ENCODE peak calls at places on chromosomes 2 and 18, in ten cellular contexts. Z is HCT116, U is psoas muscle, B is fibroblast of lung, W is left lung, E is PC-9, C is Caco-2, N is heart right ventricle, D is neural progenitor cell, R is hepatocyte. M is an unnamed sample.

GRCh38 chr2:136332436-136333095 is 214.6 kb upstream of the CXCR4 start:
- DNase-seq in R (no peak), E (no peak), Z (no peak), D (no peak), N (no peak), W (no peak), C (no peak), B (no peak), U (no peak), M (no peak)

GRCh38 chr2:233209978-233210680 is 41.3 kb upstream of the ATG16L1 start:
- DNase-seq in B (no peak), Z (no peak), D (no peak), W (no peak), E (no peak), N (no peak), C (no peak), R (no peak), U (no peak), M (peak; percentile 20)

GRCh38 chr2:140947236-140947635 is 1183.6 kb downstream of the LRP1B start:
- DNase-seq in C (no peak), N (no peak), W (no peak), U (no peak), B (no peak), D (no peak), E (no peak), Z (no peak), R (no peak), M (no peak)

GRCh38 chr2:18690342-18690741 is 101.0 kb upstream of the NT5C1B start:
- DNase-seq in R (no peak), N (no peak), W (no peak), E (no peak), B (no peak), C (no peak), Z (peak; percentile 15), U (no peak), D (peak; percentile 64), M (no peak)

GRCh38 chr18:11669948-11670275 is 19.2 kb upstream of the GNAL start:
- DNase-seq in W (no peak), D (no peak), N (no peak), U (no peak), B (no peak), C (no peak), R (no peak), E (no peak), Z (no peak), M (no peak)

GRCh38 chr18:45167109-45167551 is 448.1 kb upstream of the SLC14A2 start:
- DNase-seq in U (no peak), R (peak; percentile 12), N (no peak), C (no peak), W (no peak), Z (no peak), E (peak; percentile 68), D (no peak), B (peak; percentile 69), M (no peak)

GRCh38 chr2:40343904-40344303 is 108.0 kb downstream of the SLC8A1 start:
- DNase-seq in B (peak; percentile 88), U (no peak), C (no peak), R (no peak), N (no peak), D (no peak), W (no peak), Z (no peak), E (no peak), M (no peak)

GRCh38 chr2:95039410-95039809 is 13.9 kb downstream of the MAL start:
- DNase-seq in N (no peak), C (no peak), Z (no peak), W (no peak), R (no peak), E (no peak), B (no peak), D (no peak), U (no peak), M (no peak)

DNA sequence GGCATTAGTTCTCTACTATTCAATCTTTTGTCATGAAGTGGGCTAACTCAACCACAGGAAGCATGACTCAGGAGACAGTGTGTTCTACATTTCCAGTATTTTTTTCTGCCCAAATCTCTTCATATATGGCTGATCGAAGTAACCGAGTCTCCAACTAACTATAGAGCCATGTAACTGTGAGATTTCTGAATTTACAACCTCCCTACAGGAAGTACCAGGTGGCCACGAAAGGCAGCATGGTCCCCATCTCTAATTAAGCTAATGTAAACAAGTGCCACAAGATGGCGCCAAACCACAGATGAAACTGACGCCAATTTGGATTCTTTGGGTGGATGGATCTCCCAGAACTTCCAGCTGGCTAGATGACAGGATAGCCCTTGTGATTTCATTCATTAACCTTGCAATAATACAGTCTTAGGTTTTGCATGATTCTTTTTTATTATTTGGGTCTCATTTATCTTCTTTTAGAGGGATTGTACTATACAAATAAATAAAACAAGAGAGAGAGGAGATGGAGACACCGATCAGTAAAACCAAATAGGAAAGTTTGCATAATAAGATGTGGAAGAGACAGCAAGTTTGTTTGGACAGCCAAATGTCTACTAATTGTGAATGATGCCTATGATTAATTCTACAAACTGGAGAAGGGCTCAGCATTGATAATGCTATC is 18.3 kb upstream of the ARHGAP15 start:
- DNase-seq in R (peak; percentile 80), D (peak; percentile 88), U (peak; percentile 23), E (no peak), Z (peak; percentile 51), W (no peak), C (peak; percentile 43), N (peak; percentile 14), B (peak; percentile 63), M (peak; percentile 15)
- TF ChIP-seq CTCF in R (peak; percentile 75), D (peak; percentile 87), U (peak; percentile 48), E (peak; percentile 79), Z (peak; percentile 65), W (peak; percentile 56), C (peak; percentile 72), N (peak; percentile 59), B (peak; percentile 65), M (peak; percentile 75)

GRCh38 chr2:231923951-231924888 is 2.0 kb downstream of the NPPC start:
- DNase-seq in C (no peak), U (no peak), E (no peak), W (no peak), B (no peak), N (no peak), R (no peak), D (no peak), Z (no peak), M (no peak)
- H3K27me3 ChIP-seq in C (no peaks in the 10 kb centered on the region), U (peaks cover 13% of the 10 kb centered on the region), E (peaks cover 22% of the 10 kb centered on the region), W (peaks cover 49% of the 10 kb centered on the region), B (peaks cover 48% of the 10 kb centered on the region), N (peaks cover 77% of the 10 kb centered on the region), R (peaks cover 63% of the 10 kb centered on the region), D (peaks cover 67% of the 10 kb centered on the region), Z (no peaks in the 10 kb centered on the region), M (peaks cover 85% of the 10 kb centered on the region)

DNA sequence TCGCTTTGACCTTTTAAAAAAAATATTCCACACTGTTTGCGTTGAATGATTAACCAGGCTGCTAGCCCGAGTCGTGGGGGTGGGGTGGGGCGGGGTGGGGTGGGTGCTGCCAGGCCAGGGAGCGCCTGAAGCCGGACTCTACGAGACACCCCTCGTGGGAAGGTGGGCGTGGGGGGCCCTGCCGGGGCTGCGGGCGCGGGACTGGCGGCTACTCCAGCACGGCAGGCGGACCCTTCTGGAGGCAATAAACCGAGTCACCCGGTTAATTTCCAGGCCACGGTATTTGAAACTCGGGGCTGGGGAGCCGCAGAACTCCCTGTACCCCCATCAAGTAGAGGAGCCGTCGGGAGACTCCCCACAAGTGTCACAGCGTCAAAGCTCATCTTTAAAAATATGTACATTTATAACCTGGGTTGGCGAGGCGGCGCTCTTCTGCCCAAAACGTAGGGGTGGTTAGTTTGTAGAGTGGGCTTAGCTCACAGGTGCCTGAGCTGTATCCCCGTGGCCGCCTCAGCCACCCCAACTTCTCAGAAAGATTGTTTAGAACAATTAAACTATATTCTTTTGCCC is 1.2 kb downstream of the B3GNT2 start:
- DNase-seq in N (peak; percentile 23), C (no peak), Z (no peak), D (peak; percentile 40), E (no peak), R (peak; percentile 43), U (no peak), B (no peak), W (peak; percentile 83), M (no peak)
- TF ChIP-seq CTCF in N (peak; percentile 20), C (no peak), Z (no peak), D (no peak), E (no peak), R (no peak), U (no peak), B (no peak), W (no peak), M (peak; percentile 36)

GRCh38 chr2:20674309-20674965 is 7.5 kb downstream of the GDF7 start:
- DNase-seq in U (no peak), N (no peak), B (no peak), Z (no peak), W (no peak), E (no peak), R (no peak), C (no peak), D (no peak), M (no peak)
- H3K27me3 ChIP-seq in U (peaks cover 25% of the 10 kb centered on the region), N (peaks cover 45% of the 10 kb centered on the region), B (peaks cover 36% of the 10 kb centered on the region), Z (no peaks in the 10 kb centered on the region), W (peaks cover 46% of the 10 kb centered on the region), E (no peaks in the 10 kb centered on the region), R (peaks cover 49% of the 10 kb centered on the region), C (no peaks in the 10 kb centered on the region), D (peaks cover 65% of the 10 kb centered on the region), M (peaks cover 57% of the 10 kb centered on the region)

M was measured in foreskin keratinocyte.